ENCODE peak calls at places on chromosomes 13 and 19, in eight cellular contexts. U is NCI-H510A treated with DMSO at 0.1 percent for 48 hours, Q is H7, P is kidney glomerular epithelial cell, O is EL, I is head of caudate nucleus, W is NCI-H1436, V is aorta. J is an unnamed sample.

GRCh38 chr13:113348591-113348990 is 15.3 kb downstream of the GRTP1 start:
- DNase-seq in U (no peak), Q (no peak), P (no peak), O (no peak), I (no peak), W (no peak), V (peak; percentile 15), J (no peak)

GRCh38 chr19:17220207-17220758 is 5.1 kb downstream of the USE1 start:
- DNase-seq in U (no peak), Q (no peak), P (no peak), O (peak; percentile 66), I (peak; percentile 60), W (no peak), V (peak; percentile 75), J (no peak)

GRCh38 chr13:69300131-69300530 is 807.5 kb upstream of the ATXN8OS start:
- DNase-seq in U (no peak), Q (no peak), P (no peak), O (no peak), I (no peak), W (no peak), V (no peak), J (no peak)

GRCh38 chr19:35265126-35265995 is 3.4 kb upstream of the USF2 start:
- DNase-seq in U (peak; percentile 5), Q (peak; percentile 26), P (no peak), O (no peak), I (peak; percentile 43), W (no peak), V (peak; percentile 43), J (no peak)

GRCh38 chr13:44193731-44194130 is 179.9 kb upstream of the SERP2 start:
- DNase-seq in U (no peak), Q (no peak), P (no peak), O (no peak), I (no peak), W (no peak), V (no peak), J (no peak)

GRCh38 chr19:12065100-12065538 is 588 bp downstream of the ZNF844 start:
- DNase-seq in U (no peak), Q (no peak), P (no peak), O (peak; percentile 52), I (peak; percentile 52), W (no peak), V (peak; percentile 61), J (no peak)

GRCh38 chr19:54882758-54883157 is 8.7 kb downstream of the FCAR start:
- DNase-seq in U (no peak), Q (no peak), P (no peak), O (no peak), I (no peak), W (no peak), V (no peak), J (no peak)

GRCh38 chr13:46339035-46339666 is 47.9 kb downstream of the RUBCNL start:
- DNase-seq in U (no peak), Q (no peak), P (peak; percentile 97), O (peak; percentile 66), I (no peak), W (no peak), V (peak; percentile 72), J (no peak)

GRCh38 chr13:85230754-85231153 is 568.5 kb downstream of the SLITRK6 start:
- DNase-seq in U (peak; percentile 24), Q (no peak), P (no peak), O (no peak), I (no peak), W (no peak), V (no peak), J (no peak)

GRCh38 chr13:75838366-75839017 is 202.4 kb downstream of the LMO7 start:
- DNase-seq in U (peak; percentile 1), Q (no peak), P (no peak), O (no peak), I (no peak), W (no peak), V (no peak), J (no peak)

GRCh38 chr13:98216135-98216565 is 39.1 kb upstream of the RNF113B start:
- DNase-seq in U (no peak), Q (no peak), P (peak; percentile 38), O (peak; percentile 92), I (no peak), W (no peak), V (peak; percentile 72), J (peak; percentile 16)

GRCh38 chr19:43784251-43784980 is 3.6 kb upstream of the KCNN4 start:
- DNase-seq in U (no peak), Q (peak; percentile 44), P (peak; percentile 62), O (peak; percentile 88), I (no peak), W (no peak), V (peak; percentile 74), J (no peak)

GRCh38 chr19:22945560-22945959 is 57.4 kb downstream of the ZNF728 start:
- DNase-seq in U (no peak), Q (no peak), P (no peak), O (no peak), I (no peak), W (peak; percentile 4), V (no peak), J (no peak)

GRCh38 chr19:42220751-42221097 is 612 bp downstream of the ZNF526 start:
- DNase-seq in U (no peak), Q (no peak), P (no peak), O (no peak), I (no peak), W (no peak), V (no peak), J (no peak)

GRCh38 chr19:38711726-38712153 is 32.5 kb downstream of the CAPN12 start:
- DNase-seq in U (peak; percentile 7), Q (no peak), P (peak; percentile 38), O (peak; percentile 96), I (no peak), W (no peak), V (peak; percentile 81), J (no peak)

GRCh38 chr19:2517881-2518601 is 42.1 kb downstream of the GADD45B start:
- DNase-seq in U (no peak), Q (peak; percentile 73), P (no peak), O (no peak), I (no peak), W (no peak), V (no peak), J (no peak)

GRCh38 chr19:29873024-29873800 is 61.4 kb downstream of the CCNE1 start:
- DNase-seq in U (peak; percentile 6), Q (peak; percentile 97), P (no peak), O (peak; percentile 26), I (peak; percentile 85), W (no peak), V (peak; percentile 58), J (no peak)

GRCh38 chr19:34468400-34468799 is 13.2 kb upstream of the WTIP start:
- DNase-seq in U (no peak), Q (no peak), P (no peak), O (no peak), I (no peak), W (no peak), V (no peak), J (no peak)

GRCh38 chr13:46317120-46317519 is 69.9 kb downstream of the RUBCNL start:
- DNase-seq in U (no peak), Q (no peak), P (no peak), O (no peak), I (no peak), W (no peak), V (no peak), J (no peak)

GRCh38 chr19:1989513-1990229 is 25.8 kb downstream of the BTBD2 start:
- DNase-seq in U (no peak), Q (no peak), P (no peak), O (no peak), I (no peak), W (no peak), V (no peak), J (no peak)

GRCh38 chr19:31448221-31448657 is 99.0 kb upstream of the TSHZ3 start:
- DNase-seq in U (no peak), Q (no peak), P (no peak), O (peak; percentile 86), I (no peak), W (no peak), V (no peak), J (no peak)

GRCh38 chr19:48053856-48054255 is 10.0 kb upstream of the CABP5 start:
- DNase-seq in U (no peak), Q (no peak), P (no peak), O (peak; percentile 46), I (no peak), W (no peak), V (no peak), J (no peak)

GRCh38 chr19:53908106-53908932 is 759 bp upstream of the CACNG7 start:
- DNase-seq in U (no peak), Q (peak; percentile 93), P (no peak), O (peak; percentile 51), I (peak; percentile 94), W (no peak), V (no peak), J (peak; percentile 82)

GRCh38 chr13:60165391-60166099 is 1.8 kb upstream of the DIAPH3 start:
- DNase-seq in U (no peak), Q (no peak), P (no peak), O (no peak), I (no peak), W (no peak), V (no peak), J (no peak)

GRCh38 chr13:21243045-21243842 is 66.8 kb downstream of the MRPL57 start:
- DNase-seq in U (peak; percentile 47), Q (no peak), P (no peak), O (no peak), I (no peak), W (no peak), V (no peak), J (no peak)

GRCh38 chr13:44298314-44298713 is 75.3 kb upstream of the SERP2 start:
- DNase-seq in U (no peak), Q (no peak), P (no peak), O (peak; percentile 72), I (no peak), W (no peak), V (no peak), J (no peak)

GRCh38 chr13:19345916-19346422 is 164.3 kb upstream of the TUBA3C start:
- DNase-seq in U (no peak), Q (peak; percentile 5), P (no peak), O (no peak), I (no peak), W (no peak), V (no peak), J (no peak)

GRCh38 chr19:2035590-2035991 is 15.5 kb downstream of the MKNK2 start:
- DNase-seq in U (no peak), Q (no peak), P (no peak), O (no peak), I (no peak), W (no peak), V (peak; percentile 45), J (no peak)

GRCh38 chr19:1122021-1122971 is 18.5 kb downstream of the GPX4 start:
- DNase-seq in U (no peak), Q (no peak), P (no peak), O (no peak), I (no peak), W (no peak), V (no peak), J (no peak)

GRCh38 chr13:99752373-99752772 is 219.2 kb downstream of the ZIC5 start:
- DNase-seq in U (no peak), Q (no peak), P (no peak), O (no peak), I (no peak), W (no peak), V (no peak), J (no peak)

GRCh38 chr19:36008336-36008978 is at the start of gene SYNE4:
- DNase-seq in U (peak; percentile 85), Q (peak; percentile 94), P (no peak), O (no peak), I (no peak), W (no peak), V (no peak), J (no peak)

GRCh38 chr13:33932765-33933406 is 114.9 kb downstream of the RFC3 start:
- DNase-seq in U (no peak), Q (no peak), P (no peak), O (no peak), I (no peak), W (no peak), V (no peak), J (no peak)

GRCh38 chr13:44230071-44230470 is 143.6 kb upstream of the SERP2 start:
- DNase-seq in U (no peak), Q (no peak), P (no peak), O (no peak), I (no peak), W (no peak), V (no peak), J (no peak)

J was measured in anterior cingulate cortex.